ENCODE peak calls at places on chromosomes 1 and 21, in six cellular contexts. Y is psoas muscle; N is sigmoid colon; J is HS-27A; M is stimulated activated CD4-positive, alpha-beta T cell treated with anti-CD3 and anti-CD28 coated beads, TNF-alpha, amount 100 ng/mL, for 4 hours; X is NCI-H1930. S is an unnamed sample.

GRCh38 chr1:221557024-221557423 is 184.9 kb downstream of the DUSP10 start:
- DNase-seq in M (no peak), J (no peak), Y (no peak), X (no peak), N (no peak), S (no peak)

GRCh38 chr1:227396539-227397355 is 78.5 kb upstream of the CDC42BPA start:
- DNase-seq in J (peak; percentile 80), N (no peak), Y (no peak), X (no peak), M (no peak), S (no peak)

GRCh38 chr1:83931658-83932253 is 67.2 kb downstream of the TTLL7 start:
- DNase-seq in Y (no peak), M (no peak), X (no peak), N (no peak), J (peak; percentile 19), S (no peak)

GRCh38 chr1:16393255-16394177 is 26.5 kb downstream of the SZRD1 start:
- DNase-seq in J (no peak), N (no peak), M (no peak), X (no peak), Y (peak; percentile 67), S (no peak)

GRCh38 chr21:45600248-45600647 is 43.3 kb upstream of the PCBP3 start:
- DNase-seq in M (no peak), J (no peak), Y (no peak), N (no peak), X (no peak), S (no peak)

GRCh38 chr1:21046132-21046531 is 130.6 kb downstream of the EIF4G3 start:
- DNase-seq in M (no peak), J (no peak), N (no peak), Y (no peak), X (no peak), S (no peak)

GRCh38 chr1:23544444-23545389 is 13.7 kb upstream of the E2F2 start:
- DNase-seq in M (peak; percentile 58), Y (peak; percentile 84), N (peak; percentile 89), J (peak; percentile 72), X (peak; percentile 54), S (peak; percentile 68)

GRCh38 chr1:26696191-26696644 is 403 bp downstream of the ARID1A start:
- DNase-seq in N (peak; percentile 74), M (no peak), Y (no peak), J (no peak), X (no peak), S (peak; percentile 80)

GRCh38 chr1:1899266-1899966 is 8.5 kb upstream of the GNB1 start:
- DNase-seq in Y (peak; percentile 35), J (no peak), N (no peak), X (no peak), M (no peak), S (no peak)

GRCh38 chr1:183995322-183996035 is 42.0 kb downstream of the COLGALT2 start:
- DNase-seq in M (no peak), X (no peak), N (no peak), J (no peak), Y (peak; percentile 68), S (peak; percentile 70)

GRCh38 chr1:152640351-152640750 is 17.4 kb upstream of the LCE3A start:
- DNase-seq in Y (no peak), M (no peak), N (no peak), X (no peak), J (no peak), S (no peak)

GRCh38 chr1:75265792-75266191 is 131.6 kb downstream of the LHX8 start:
- DNase-seq in Y (no peak), X (peak; percentile 8), M (no peak), J (no peak), N (no peak), S (no peak)

GRCh38 chr21:42833859-42834729 is 45.2 kb downstream of the WDR4 start:
- DNase-seq in J (no peak), M (no peak), N (peak; percentile 37), X (no peak), Y (no peak), S (no peak)

GRCh38 chr1:41795205-41795762 is 123.4 kb downstream of the HIVEP3 start:
- DNase-seq in J (no peak), N (no peak), Y (no peak), X (no peak), M (no peak), S (no peak)

GRCh38 chr1:88655685-88656299 is 28.3 kb upstream of the PKN2 start:
- DNase-seq in J (no peak), X (no peak), M (no peak), Y (no peak), N (no peak), S (no peak)

GRCh38 chr1:201147396-201148015 is 6.8 kb downstream of the TMEM9 start:
- DNase-seq in Y (no peak), N (no peak), M (no peak), J (no peak), X (no peak), S (no peak)

GRCh38 chr1:31646259-31646960 is 1.7 kb upstream of the PEF1 start:
- DNase-seq in N (no peak), X (no peak), J (no peak), M (no peak), Y (no peak), S (no peak)

GRCh38 chr1:244369256-244370057 is 82.3 kb downstream of the ADSS2 start:
- DNase-seq in M (no peak), N (no peak), Y (no peak), J (no peak), X (no peak), S (no peak)

GRCh38 chr1:15154480-15155036 is 1.0 kb downstream of the TMEM51 start:
- DNase-seq in N (peak; percentile 85), Y (peak; percentile 54), X (no peak), J (no peak), M (no peak), S (peak; percentile 37)

GRCh38 chr21:32371913-32372314 is 20.9 kb downstream of the URB1 start:
- DNase-seq in N (peak; percentile 81), M (no peak), J (no peak), X (no peak), Y (no peak), S (no peak)

GRCh38 chr1:65467536-65467935 is 47.1 kb downstream of the LEPR start:
- DNase-seq in J (peak; percentile 42), Y (no peak), X (no peak), M (no peak), N (no peak), S (no peak)

GRCh38 chr1:213286235-213286634 is 235.2 kb downstream of the RPS6KC1 start:
- DNase-seq in N (no peak), Y (no peak), J (no peak), X (no peak), M (no peak), S (no peak)

GRCh38 chr1:92538048-92538412 is 51.3 kb upstream of the GFI1 start:
- DNase-seq in J (no peak), X (no peak), N (no peak), Y (no peak), M (no peak), S (no peak)

GRCh38 chr1:28163496-28164120 is 12.9 kb downstream of the PTAFR start:
- DNase-seq in M (no peak), J (no peak), N (no peak), X (no peak), Y (peak; percentile 0), S (no peak)

GRCh38 chr1:53715478-53715877 is 23.5 kb downstream of the GLIS1 start:
- DNase-seq in M (no peak), J (no peak), N (no peak), X (no peak), Y (no peak), S (no peak)

GRCh38 chr1:179228783-179229213 is 679 bp downstream of the ABL2 start:
- DNase-seq in X (no peak), M (peak; percentile 15), J (no peak), Y (peak; percentile 64), N (peak; percentile 69), S (peak; percentile 49)

GRCh38 chr1:170670751-170671628 is 7.1 kb downstream of the PRRX1 start:
- DNase-seq in X (no peak), M (no peak), J (no peak), Y (peak; percentile 88), N (no peak), S (peak; percentile 84)

GRCh38 chr1:101284021-101284420 is 47.2 kb downstream of the S1PR1 start:
- DNase-seq in M (peak; percentile 18), N (no peak), X (no peak), J (no peak), Y (no peak), S (no peak)

GRCh38 chr21:38887062-38887686 is 81.4 kb downstream of the ETS2 start:
- DNase-seq in Y (no peak), M (no peak), N (no peak), J (no peak), X (no peak), S (no peak)

GRCh38 chr1:12019858-12020509 is 686 bp downstream of the MIIP start:
- DNase-seq in M (no peak), N (no peak), J (no peak), Y (no peak), X (no peak), S (peak; percentile 40)

GRCh38 chr1:167627865-167628641 is 2.0 kb upstream of the RCSD1 start:
- DNase-seq in Y (peak; percentile 62), M (peak; percentile 52), X (no peak), J (no peak), N (no peak), S (no peak)

GRCh38 chr1:35554261-35555211 is 2.7 kb downstream of the KIAA0319L start:
- DNase-seq in J (no peak), X (no peak), N (no peak), M (no peak), Y (no peak), S (no peak)

GRCh38 chr1:9766759-9767442 is 56.9 kb downstream of the CLSTN1 start:
- DNase-seq in N (no peak), M (no peak), J (peak; percentile 96), X (no peak), Y (no peak), S (no peak)

GRCh38 chr1:108038837-108039236 is 73.9 kb upstream of the VAV3 start:
- DNase-seq in N (no peak), X (no peak), M (no peak), Y (no peak), J (no peak), S (no peak)

GRCh38 chr1:85801520-85801919 is 93.3 kb upstream of the ZNHIT6 start:
- DNase-seq in Y (no peak), N (no peak), M (no peak), X (no peak), J (no peak), S (no peak)

GRCh38 chr1:247905181-247905580 is 9.8 kb downstream of the OR2W3 start:
- DNase-seq in N (no peak), J (no peak), M (no peak), X (no peak), Y (no peak), S (no peak)